ENCODE peak calls at places on chromosomes 4 and X, in five cellular contexts. Y is stimulated activated CD8-positive, alpha-beta memory T cell treated with anti-CD3 and anti-CD28 coated beads, Interleukin-15, amount 100 ng/mL, for 24 hours; O is GM18507; T is AG09319; H is central memory CD4-positive, alpha-beta T cell. N is an unnamed sample.

GRCh38 chr4:54764501-54764900 is 106.7 kb downstream of the KIT start:
- DNase-seq in H (no peak), O (no peak), T (no peak), Y (no peak), N (no peak)

GRCh38 chr4:128573781-128574508 is 235.6 kb upstream of the JADE1 start:
- DNase-seq in O (no peak), Y (no peak), H (no peak), T (no peak), N (peak)

GRCh38 chr4:140061883-140062282 is 92.1 kb downstream of the MAML3 start:
- DNase-seq in Y (no peak), T (no peak), H (no peak), O (no peak), N (no peak)

GRCh38 chr4:78059524-78059889 is 2.4 kb downstream of the FRAS1 start:
- DNase-seq in T (peak), O (no peak), Y (no peak), H (no peak), N (peak)

GRCh38 chrX:68894142-68894512 is 65.3 kb downstream of the EFNB1 start:
- DNase-seq in H (no peak), O (no peak), T (no peak), Y (no peak), N (no peak)

GRCh38 chrX:107565916-107566602 is 62.3 kb upstream of the PRPS1 start:
- DNase-seq in H (no peak), O (no peak), T (no peak), Y (no peak), N (no peak)

GRCh38 chrX:5163663-5164062 is 1065.0 kb downstream of the NLGN4X start:
- DNase-seq in O (no peak), H (no peak), Y (no peak), T (no peak), N (no peak)

GRCh38 chr4:20359692-20360091 is 108.0 kb downstream of the SLIT2 start:
- DNase-seq in O (no peak), H (no peak), Y (no peak), T (no peak), N (no peak)

GRCh38 chr4:108702960-108703359 is 52.6 kb downstream of the OSTC start:
- DNase-seq in H (peak), T (no peak), O (no peak), Y (no peak), N (no peak)

GRCh38 chrX:38982370-38982769 is 181.1 kb downstream of the MID1IP1 start:
- DNase-seq in T (no peak), Y (no peak), H (no peak), O (no peak), N (no peak)

GRCh38 chr4:36273276-36273675 is 8.1 kb upstream of the DTHD1 start:
- DNase-seq in Y (no peak), O (no peak), T (no peak), H (no peak), N (no peak)

GRCh38 chr4:8600686-8601085 is 8.1 kb downstream of the CPZ start:
- DNase-seq in H (no peak), O (no peak), Y (no peak), T (no peak), N (no peak)

GRCh38 chr4:10077492-10078335 is 38.9 kb downstream of the WDR1 start:
- DNase-seq in H (no peak), Y (no peak), T (no peak), O (no peak), N (no peak)

GRCh38 chr4:173288698-173289350 is 45.3 kb downstream of the HMGB2 start:
- DNase-seq in O (no peak), T (no peak), H (no peak), Y (no peak), N (no peak)

GRCh38 chrX:110284159-110284558 is 33.7 kb downstream of the AMMECR1 start:
- DNase-seq in H (no peak), T (peak), Y (no peak), O (no peak), N (peak)

GRCh38 chr4:148216866-148217814 is 225.1 kb downstream of the NR3C2 start:
- DNase-seq in Y (no peak), H (peak), T (no peak), O (peak), N (no peak)

GRCh38 chr4:16129336-16129735 is 45.5 kb upstream of the PROM1 start:
- DNase-seq in H (no peak), Y (no peak), T (no peak), O (no peak), N (no peak)

GRCh38 chr4:77471821-77472495 is 133.7 kb upstream of the CXCL13 start:
- DNase-seq in Y (no peak), T (no peak), O (no peak), H (no peak), N (no peak)

GRCh38 chrX:15206306-15206705 is 63.6 kb downstream of the ASB9 start:
- DNase-seq in O (no peak), T (no peak), Y (no peak), H (no peak), N (no peak)

GRCh38 chr4:1523033-1523432 is 116.8 kb upstream of the NKX1-1 start:
- DNase-seq in O (no peak), H (no peak), Y (no peak), T (no peak), N (no peak)

N was measured in amniotic stem cell.